ENCODE peak calls at places on chromosomes 7 and 10, in six cellular contexts. One of them, this sample, is unnamed.

GRCh38 chr10:24716295-24716694 is 7.4 kb downstream of the ARHGAP21 start:
- DNase-seq in NCI-H1092: no peak
- DNase-seq in neural crest cell: no peak
- DNase-seq in activated CD4-positive, alpha-beta T cell treated with anti-CD3 and anti-CD28 coated beads for 24 hours: no peak
- DNase-seq in NCI-H187: no peak
- DNase-seq in CD8-positive, alpha-beta memory T cell: no peak
- DNase-seq in this sample: no peak

GRCh38 chr7:40826419-40827216 is 691.8 kb downstream of the SUGCT start:
- DNase-seq in NCI-H1092: no peak
- DNase-seq in neural crest cell: peak
- DNase-seq in activated CD4-positive, alpha-beta T cell treated with anti-CD3 and anti-CD28 coated beads for 24 hours: no peak
- DNase-seq in NCI-H187: no peak
- DNase-seq in CD8-positive, alpha-beta memory T cell: no peak
- DNase-seq in this sample: no peak

GRCh38 chr7:29915481-29916215 is 74.0 kb downstream of the SCRN1 start:
- DNase-seq in NCI-H1092: peak
- DNase-seq in neural crest cell: no peak
- DNase-seq in activated CD4-positive, alpha-beta T cell treated with anti-CD3 and anti-CD28 coated beads for 24 hours: no peak
- DNase-seq in NCI-H187: no peak
- DNase-seq in CD8-positive, alpha-beta memory T cell: no peak
- DNase-seq in this sample: no peak

GRCh38 chr7:46681865-46682503 is 760.9 kb upstream of the IGFBP3 start:
- DNase-seq in NCI-H1092: no peak
- DNase-seq in neural crest cell: no peak
- DNase-seq in activated CD4-positive, alpha-beta T cell treated with anti-CD3 and anti-CD28 coated beads for 24 hours: no peak
- DNase-seq in NCI-H187: no peak
- DNase-seq in CD8-positive, alpha-beta memory T cell: no peak
- DNase-seq in this sample: no peak

GRCh38 chr7:30752979-30753378 is 1.0 kb downstream of the INMT start:
- DNase-seq in NCI-H1092: no peak
- DNase-seq in neural crest cell: no peak
- DNase-seq in activated CD4-positive, alpha-beta T cell treated with anti-CD3 and anti-CD28 coated beads for 24 hours: no peak
- DNase-seq in NCI-H187: no peak
- DNase-seq in CD8-positive, alpha-beta memory T cell: no peak
- DNase-seq in this sample: no peak

GRCh38 chr7:77802557-77803410 is 4.2 kb downstream of the PHTF2 start:
- DNase-seq in NCI-H1092: no peak
- DNase-seq in neural crest cell: no peak
- DNase-seq in activated CD4-positive, alpha-beta T cell treated with anti-CD3 and anti-CD28 coated beads for 24 hours: no peak
- DNase-seq in NCI-H187: no peak
- DNase-seq in CD8-positive, alpha-beta memory T cell: no peak
- DNase-seq in this sample: no peak

GRCh38 chr7:151808296-151809155 is 68.4 kb downstream of the PRKAG2 start:
- DNase-seq in NCI-H1092: peak
- DNase-seq in neural crest cell: no peak
- DNase-seq in activated CD4-positive, alpha-beta T cell treated with anti-CD3 and anti-CD28 coated beads for 24 hours: no peak
- DNase-seq in NCI-H187: no peak
- DNase-seq in CD8-positive, alpha-beta memory T cell: no peak
- DNase-seq in this sample: no peak

GRCh38 chr7:155257482-155258232 is 40.0 kb upstream of the INSIG1 start:
- DNase-seq in NCI-H1092: no peak
- DNase-seq in neural crest cell: no peak
- DNase-seq in activated CD4-positive, alpha-beta T cell treated with anti-CD3 and anti-CD28 coated beads for 24 hours: no peak
- DNase-seq in NCI-H187: peak
- DNase-seq in CD8-positive, alpha-beta memory T cell: no peak
- DNase-seq in this sample: no peak

GRCh38 chr7:28953628-28954027 is 4.5 kb downstream of the TRIL start:
- DNase-seq in NCI-H1092: no peak
- DNase-seq in neural crest cell: peak
- DNase-seq in activated CD4-positive, alpha-beta T cell treated with anti-CD3 and anti-CD28 coated beads for 24 hours: no peak
- DNase-seq in NCI-H187: no peak
- DNase-seq in CD8-positive, alpha-beta memory T cell: no peak
- DNase-seq in this sample: no peak

GRCh38 chr7:103297837-103298179 is 573 bp downstream of the PMPCB start:
- DNase-seq in NCI-H1092: no peak
- DNase-seq in neural crest cell: no peak
- DNase-seq in activated CD4-positive, alpha-beta T cell treated with anti-CD3 and anti-CD28 coated beads for 24 hours: no peak
- DNase-seq in NCI-H187: no peak
- DNase-seq in CD8-positive, alpha-beta memory T cell: no peak
- DNase-seq in this sample: no peak

GRCh38 chr7:28296571-28297483 is 115.5 kb upstream of the CREB5 start:
- DNase-seq in NCI-H1092: no peak
- DNase-seq in neural crest cell: peak
- DNase-seq in activated CD4-positive, alpha-beta T cell treated with anti-CD3 and anti-CD28 coated beads for 24 hours: peak
- DNase-seq in NCI-H187: no peak
- DNase-seq in CD8-positive, alpha-beta memory T cell: peak
- DNase-seq in this sample: peak

GRCh38 chr7:137703291-137704010 is 143.3 kb downstream of the DGKI start:
- DNase-seq in NCI-H1092: no peak
- DNase-seq in neural crest cell: no peak
- DNase-seq in activated CD4-positive, alpha-beta T cell treated with anti-CD3 and anti-CD28 coated beads for 24 hours: no peak
- DNase-seq in NCI-H187: no peak
- DNase-seq in CD8-positive, alpha-beta memory T cell: no peak
- DNase-seq in this sample: no peak

GRCh38 chr7:4815121-4815520 is 39.7 kb downstream of the AP5Z1 start:
- DNase-seq in NCI-H1092: no peak
- DNase-seq in neural crest cell: no peak
- DNase-seq in activated CD4-positive, alpha-beta T cell treated with anti-CD3 and anti-CD28 coated beads for 24 hours: no peak
- DNase-seq in NCI-H187: no peak
- DNase-seq in CD8-positive, alpha-beta memory T cell: no peak
- DNase-seq in this sample: no peak

GRCh38 chr10:129031233-129032150 is 435.5 kb upstream of the MGMT start:
- DNase-seq in NCI-H1092: no peak
- DNase-seq in neural crest cell: peak
- DNase-seq in activated CD4-positive, alpha-beta T cell treated with anti-CD3 and anti-CD28 coated beads for 24 hours: peak
- DNase-seq in NCI-H187: peak
- DNase-seq in CD8-positive, alpha-beta memory T cell: peak
- DNase-seq in this sample: no peak

GRCh38 chr10:100364735-100365391 is 17.8 kb downstream of the SCD start:
- DNase-seq in NCI-H1092: peak
- DNase-seq in neural crest cell: no peak
- DNase-seq in activated CD4-positive, alpha-beta T cell treated with anti-CD3 and anti-CD28 coated beads for 24 hours: no peak
- DNase-seq in NCI-H187: no peak
- DNase-seq in CD8-positive, alpha-beta memory T cell: no peak
- DNase-seq in this sample: no peak

GRCh38 chr10:131899695-131900349 is 986 bp upstream of the PPP2R2D start:
- DNase-seq in NCI-H1092: no peak
- DNase-seq in neural crest cell: no peak
- DNase-seq in activated CD4-positive, alpha-beta T cell treated with anti-CD3 and anti-CD28 coated beads for 24 hours: no peak
- DNase-seq in NCI-H187: no peak
- DNase-seq in CD8-positive, alpha-beta memory T cell: no peak
- DNase-seq in this sample: no peak

GRCh38 chr7:128304212-128304611 is 39.5 kb downstream of the RBM28 start:
- DNase-seq in NCI-H1092: no peak
- DNase-seq in neural crest cell: no peak
- DNase-seq in activated CD4-positive, alpha-beta T cell treated with anti-CD3 and anti-CD28 coated beads for 24 hours: no peak
- DNase-seq in NCI-H187: peak
- DNase-seq in CD8-positive, alpha-beta memory T cell: no peak
- DNase-seq in this sample: no peak

GRCh38 chr7:30708983-30709382 is 26.7 kb upstream of the CRHR2 start:
- DNase-seq in NCI-H1092: no peak
- DNase-seq in neural crest cell: no peak
- DNase-seq in activated CD4-positive, alpha-beta T cell treated with anti-CD3 and anti-CD28 coated beads for 24 hours: no peak
- DNase-seq in NCI-H187: no peak
- DNase-seq in CD8-positive, alpha-beta memory T cell: no peak
- DNase-seq in this sample: no peak

GRCh38 chr10:97684866-97685394 is 2.1 kb downstream of the AVPI1 start:
- DNase-seq in NCI-H1092: no peak
- DNase-seq in neural crest cell: no peak
- DNase-seq in activated CD4-positive, alpha-beta T cell treated with anti-CD3 and anti-CD28 coated beads for 24 hours: no peak
- DNase-seq in NCI-H187: no peak
- DNase-seq in CD8-positive, alpha-beta memory T cell: no peak
- DNase-seq in this sample: no peak

GRCh38 chr10:70890917-70891431 is 2.6 kb upstream of the PCBD1 start:
- DNase-seq in NCI-H1092: peak
- DNase-seq in neural crest cell: no peak
- DNase-seq in activated CD4-positive, alpha-beta T cell treated with anti-CD3 and anti-CD28 coated beads for 24 hours: no peak
- DNase-seq in NCI-H187: no peak
- DNase-seq in CD8-positive, alpha-beta memory T cell: no peak
- DNase-seq in this sample: no peak

GRCh38 chr10:103727991-103728689 is 127.2 kb downstream of the SH3PXD2A start:
- DNase-seq in NCI-H1092: no peak
- DNase-seq in neural crest cell: no peak
- DNase-seq in activated CD4-positive, alpha-beta T cell treated with anti-CD3 and anti-CD28 coated beads for 24 hours: no peak
- DNase-seq in NCI-H187: no peak
- DNase-seq in CD8-positive, alpha-beta memory T cell: no peak
- DNase-seq in this sample: no peak

GRCh38 chr7:155342313-155342712 is 44.6 kb downstream of the INSIG1 start:
- DNase-seq in NCI-H1092: no peak
- DNase-seq in neural crest cell: no peak
- DNase-seq in activated CD4-positive, alpha-beta T cell treated with anti-CD3 and anti-CD28 coated beads for 24 hours: no peak
- DNase-seq in NCI-H187: no peak
- DNase-seq in CD8-positive, alpha-beta memory T cell: no peak
- DNase-seq in this sample: no peak

GRCh38 chr10:2968401-2968800 is 98.9 kb upstream of the PFKP start:
- DNase-seq in NCI-H1092: no peak
- DNase-seq in neural crest cell: no peak
- DNase-seq in activated CD4-positive, alpha-beta T cell treated with anti-CD3 and anti-CD28 coated beads for 24 hours: no peak
- DNase-seq in NCI-H187: no peak
- DNase-seq in CD8-positive, alpha-beta memory T cell: no peak
- DNase-seq in this sample: no peak

GRCh38 chr7:23347682-23348180 is 48.6 kb downstream of the MALSU1 start:
- DNase-seq in NCI-H1092: no peak
- DNase-seq in neural crest cell: no peak
- DNase-seq in activated CD4-positive, alpha-beta T cell treated with anti-CD3 and anti-CD28 coated beads for 24 hours: no peak
- DNase-seq in NCI-H187: no peak
- DNase-seq in CD8-positive, alpha-beta memory T cell: no peak
- DNase-seq in this sample: no peak

GRCh38 chr7:57203161-57203791 is 71.0 kb upstream of the ZNF479 start:
- DNase-seq in NCI-H1092: no peak
- DNase-seq in neural crest cell: no peak
- DNase-seq in activated CD4-positive, alpha-beta T cell treated with anti-CD3 and anti-CD28 coated beads for 24 hours: no peak
- DNase-seq in NCI-H187: no peak
- DNase-seq in CD8-positive, alpha-beta memory T cell: no peak
- DNase-seq in this sample: no peak

GRCh38 chr10:93542358-93542791 is 24.1 kb upstream of the FFAR4 start:
- DNase-seq in NCI-H1092: peak
- DNase-seq in neural crest cell: no peak
- DNase-seq in activated CD4-positive, alpha-beta T cell treated with anti-CD3 and anti-CD28 coated beads for 24 hours: no peak
- DNase-seq in NCI-H187: peak
- DNase-seq in CD8-positive, alpha-beta memory T cell: no peak
- DNase-seq in this sample: peak

GRCh38 chr7:70679666-70680065 is 452.3 kb upstream of the GALNT17 start:
- DNase-seq in NCI-H1092: no peak
- DNase-seq in neural crest cell: no peak
- DNase-seq in activated CD4-positive, alpha-beta T cell treated with anti-CD3 and anti-CD28 coated beads for 24 hours: no peak
- DNase-seq in NCI-H187: no peak
- DNase-seq in CD8-positive, alpha-beta memory T cell: no peak
- DNase-seq in this sample: no peak

GRCh38 chr7:1539346-1540321 is 9.1 kb downstream of the MAFK start:
- DNase-seq in NCI-H1092: no peak
- DNase-seq in neural crest cell: no peak
- DNase-seq in activated CD4-positive, alpha-beta T cell treated with anti-CD3 and anti-CD28 coated beads for 24 hours: no peak
- DNase-seq in NCI-H187: no peak
- DNase-seq in CD8-positive, alpha-beta memory T cell: no peak
- DNase-seq in this sample: no peak

GRCh38 chr7:134766779-134767566 is 12.5 kb upstream of the CALD1 start:
- DNase-seq in NCI-H1092: no peak
- DNase-seq in neural crest cell: no peak
- DNase-seq in activated CD4-positive, alpha-beta T cell treated with anti-CD3 and anti-CD28 coated beads for 24 hours: no peak
- DNase-seq in NCI-H187: no peak
- DNase-seq in CD8-positive, alpha-beta memory T cell: no peak
- DNase-seq in this sample: no peak

GRCh38 chr10:32379314-32379949 is 32.5 kb upstream of the EPC1 start:
- DNase-seq in NCI-H1092: peak
- DNase-seq in neural crest cell: no peak
- DNase-seq in activated CD4-positive, alpha-beta T cell treated with anti-CD3 and anti-CD28 coated beads for 24 hours: no peak
- DNase-seq in NCI-H187: peak
- DNase-seq in CD8-positive, alpha-beta memory T cell: peak
- DNase-seq in this sample: peak

GRCh38 chr10:128345331-128345730 is 219.1 kb upstream of the MKI67 start:
- DNase-seq in NCI-H1092: no peak
- DNase-seq in neural crest cell: no peak
- DNase-seq in activated CD4-positive, alpha-beta T cell treated with anti-CD3 and anti-CD28 coated beads for 24 hours: no peak
- DNase-seq in NCI-H187: no peak
- DNase-seq in CD8-positive, alpha-beta memory T cell: no peak
- DNase-seq in this sample: no peak

This sample was measured in COR-L47.